ENCODE peak calls at places on chromosome 17, in eight cellular contexts. V, A, H, B, Y, X, I and J are unnamed samples.

GRCh38 chr17:20234266-20234665 is 225.1 kb downstream of the SPECC1 start:
- DNase-seq in V (no peak), A (peak; percentile 82), H (no peak), B (no peak), Y (no peak), X (no peak), I (no peak), J (no peak)

GRCh38 chr17:4858880-4859260 is 25.7 kb downstream of the MINK1 start:
- DNase-seq in V (peak; percentile 20), A (no peak), H (peak; percentile 85), B (no peak), Y (no peak), X (no peak), I (no peak), J (no peak)

GRCh38 chr17:39212841-39213480 is 12.8 kb downstream of the STAC2 start:
- DNase-seq in V (no peak), A (no peak), H (no peak), B (no peak), Y (no peak), X (no peak), I (no peak), J (no peak)

GRCh38 chr17:69468211-69468610 is 53.7 kb downstream of the MAP2K6 start:
- DNase-seq in V (no peak), A (no peak), H (no peak), B (no peak), Y (no peak), X (peak; percentile 96), I (no peak), J (no peak)

GRCh38 chr17:64166876-64167275 is 36.9 kb upstream of the ERN1 start:
- DNase-seq in V (no peak), A (no peak), H (no peak), B (no peak), Y (no peak), X (no peak), I (no peak), J (no peak)

GRCh38 chr17:58352018-58352842 is at the start of gene SUPT4H1:
- DNase-seq in V (peak; percentile 97), A (peak; percentile 92), H (peak; percentile 89), B (peak; percentile 84), Y (peak; percentile 92), X (peak; percentile 98), I (no peak), J (peak; percentile 88)

GRCh38 chr17:3835410-3836229 is 10.4 kb downstream of the NCBP3 start:
- DNase-seq in V (no peak), A (no peak), H (no peak), B (no peak), Y (no peak), X (no peak), I (no peak), J (peak; percentile 90)

GRCh38 chr17:82603981-82604448 is 44.2 kb downstream of the WDR45B start:
- DNase-seq in V (no peak), A (no peak), H (no peak), B (no peak), Y (no peak), X (no peak), I (peak; percentile 12), J (peak; percentile 49)

GRCh38 chr17:18332909-18333489 is 17.9 kb downstream of the SMCR8 start:
- DNase-seq in V (peak; percentile 27), A (no peak), H (no peak), B (no peak), Y (no peak), X (no peak), I (no peak), J (no peak)

GRCh38 chr17:66715745-66716156 is 119.2 kb upstream of the CACNG5 start:
- DNase-seq in V (peak; percentile 75), A (no peak), H (no peak), B (no peak), Y (no peak), X (peak; percentile 85), I (no peak), J (peak; percentile 61)

GRCh38 chr17:70934834-70935233 is 765.5 kb downstream of the KCNJ2 start:
- DNase-seq in V (no peak), A (no peak), H (no peak), B (no peak), Y (no peak), X (no peak), I (no peak), J (no peak)

GRCh38 chr17:31216053-31216751 is 80.8 kb downstream of the OMG start:
- DNase-seq in V (peak; percentile 68), A (no peak), H (no peak), B (no peak), Y (no peak), X (peak; percentile 56), I (no peak), J (peak; percentile 80)

GRCh38 chr17:14474591-14474990 is 173.7 kb downstream of the HS3ST3B1 start:
- DNase-seq in V (no peak), A (no peak), H (no peak), B (no peak), Y (no peak), X (no peak), I (no peak), J (peak; percentile 69)

GRCh38 chr17:50511058-50511457 is 2.8 kb downstream of the MYCBPAP start:
- DNase-seq in V (no peak), A (peak; percentile 68), H (no peak), B (peak; percentile 55), Y (no peak), X (no peak), I (no peak), J (no peak)

GRCh38 chr17:37576281-37576680 is 32.9 kb downstream of the SYNRG start:
- DNase-seq in V (no peak), A (no peak), H (no peak), B (no peak), Y (no peak), X (no peak), I (no peak), J (no peak)

GRCh38 chr17:2709173-2709661 is 2.3 kb downstream of the CLUH start:
- DNase-seq in V (no peak), A (no peak), H (no peak), B (no peak), Y (no peak), X (peak; percentile 71), I (no peak), J (no peak)

GRCh38 chr17:20960871-20961270 is 81.9 kb downstream of the USP22 start:
- DNase-seq in V (no peak), A (no peak), H (no peak), B (no peak), Y (no peak), X (no peak), I (no peak), J (no peak)

GRCh38 chr17:69733171-69734014 is 318.9 kb downstream of the MAP2K6 start:
- DNase-seq in V (peak; percentile 83), A (no peak), H (no peak), B (no peak), Y (no peak), X (peak; percentile 93), I (no peak), J (peak; percentile 96)

GRCh38 chr17:17204635-17205231 is 1.4 kb downstream of the PLD6 start:
- DNase-seq in V (no peak), A (no peak), H (no peak), B (no peak), Y (no peak), X (peak; percentile 55), I (no peak), J (no peak)

GRCh38 chr17:8870406-8871040 is 3.0 kb upstream of the PIK3R6 start:
- DNase-seq in V (no peak), A (no peak), H (no peak), B (no peak), Y (no peak), X (no peak), I (no peak), J (no peak)

GRCh38 chr17:55845385-55845784 is 94.5 kb downstream of the PCTP start:
- DNase-seq in V (peak; percentile 67), A (peak; percentile 10), H (peak; percentile 4), B (peak; percentile 15), Y (peak; percentile 41), X (peak; percentile 64), I (no peak), J (peak; percentile 27)

GRCh38 chr17:58491510-58492045 is 3.4 kb upstream of the HSF5 start:
- DNase-seq in V (no peak), A (no peak), H (no peak), B (no peak), Y (no peak), X (no peak), I (no peak), J (no peak)

GRCh38 chr17:38730526-38731379 is 612 bp downstream of the CISD3 start:
- DNase-seq in V (peak; percentile 58), A (no peak), H (no peak), B (peak; percentile 81), Y (peak; percentile 70), X (peak; percentile 73), I (no peak), J (peak; percentile 65)

GRCh38 chr17:82078433-82078832 is 12.8 kb upstream of the DUS1L start:
- DNase-seq in V (no peak), A (no peak), H (no peak), B (no peak), Y (no peak), X (no peak), I (no peak), J (no peak)

GRCh38 chr17:70378005-70378404 is 208.7 kb downstream of the KCNJ2 start:
- DNase-seq in V (no peak), A (no peak), H (no peak), B (no peak), Y (no peak), X (peak; percentile 20), I (no peak), J (no peak)

GRCh38 chr17:28946239-28946638 is 5.1 kb downstream of the PHF12 start:
- DNase-seq in V (peak; percentile 45), A (no peak), H (no peak), B (no peak), Y (no peak), X (no peak), I (no peak), J (peak; percentile 68)

GRCh38 chr17:57388326-57388725 is 132.0 kb downstream of the MSI2 start:
- DNase-seq in V (no peak), A (no peak), H (no peak), B (no peak), Y (no peak), X (no peak), I (no peak), J (no peak)

GRCh38 chr17:34122529-34122928 is 132.6 kb upstream of the CCL2 start:
- DNase-seq in V (no peak), A (no peak), H (no peak), B (no peak), Y (no peak), X (peak; percentile 12), I (no peak), J (no peak)

GRCh38 chr17:16470302-16470701 is 21.7 kb downstream of the LRRC75A start:
- DNase-seq in V (no peak), A (no peak), H (peak; percentile 33), B (no peak), Y (no peak), X (no peak), I (no peak), J (no peak)

GRCh38 chr17:32281011-32281451 is 15.4 kb downstream of the RHBDL3 start:
- DNase-seq in V (no peak), A (no peak), H (no peak), B (no peak), Y (no peak), X (peak; percentile 68), I (no peak), J (no peak)

GRCh38 chr17:60640503-60640902 is 37.1 kb upstream of the BCAS3 start:
- DNase-seq in V (no peak), A (no peak), H (no peak), B (no peak), Y (no peak), X (peak; percentile 45), I (no peak), J (peak; percentile 17)

GRCh38 chr17:1882836-1883235 is 53.0 kb downstream of the RPA1 start:
- DNase-seq in V (peak; percentile 60), A (no peak), H (no peak), B (no peak), Y (no peak), X (peak; percentile 83), I (no peak), J (peak; percentile 29)

GRCh38 chr17:71942626-71943025 is 178.2 kb upstream of the SOX9 start:
- DNase-seq in V (no peak), A (no peak), H (no peak), B (no peak), Y (no peak), X (no peak), I (no peak), J (no peak)

GRCh38 chr17:81470944-81471803 is 41.4 kb downstream of the ACTG1 start:
- DNase-seq in V (peak; percentile 54), A (no peak), H (no peak), B (no peak), Y (no peak), X (no peak), I (no peak), J (no peak)